ENCODE peak calls at places on chromosome 5, in four cellular contexts. R, W, I and Y are unnamed samples. For H3K4me1 and H3K27me3, the result is how much of the 10 kb centered on the place peaks cover.

GRCh38 chr5:51271261-51271660 is 112.0 kb upstream of the ISL1 start:
- DNase-seq in R (no peak), W (no peak), I (no peak), Y (no peak)

GRCh38 chr5:81286059-81286617 is 15.2 kb upstream of the ZCCHC9 start:
- DNase-seq in R (no peak), W (no peak), I (no peak), Y (no peak)

GRCh38 chr5:177404641-177405134 is 4.2 kb upstream of the PFN3 start:
- DNase-seq in R (no peak), W (no peak), I (no peak), Y (no peak)

GRCh38 chr5:92372766-92373165 is 989.6 kb upstream of the ARRDC3 start:
- DNase-seq in R (no peak), W (no peak), I (no peak), Y (no peak)

GRCh38 chr5:159963967-159964366 is 45.0 kb upstream of the TTC1 start:
- DNase-seq in R (no peak), W (no peak), I (no peak), Y (no peak)

GRCh38 chr5:158821321-158821720 is 278.4 kb downstream of the EBF1 start:
- DNase-seq in R (no peak), W (peak), I (no peak), Y (no peak)

GRCh38 chr5:96807099-96807654 is 568 bp downstream of the ERAP1 start:
- DNase-seq in R (peak), W (peak), I (peak), Y (peak)

GRCh38 chr5:64836190-64836750 is 67.5 kb downstream of the CWC27 start:
- DNase-seq in R (no peak), W (peak), I (no peak), Y (no peak)

GRCh38 chr5:59503223-59503622 is 390.3 kb downstream of the PDE4D start:
- DNase-seq in R (no peak), W (no peak), I (no peak), Y (peak)

GRCh38 chr5:111892949-111893348 is 136.0 kb upstream of the NREP start:
- DNase-seq in R (no peak), W (peak), I (no peak), Y (no peak)
- H3K4me1 ChIP-seq in R (under half), W (under half), I (under half), Y (under half)

GRCh38 chr5:141519605-141520288 is 30.9 kb downstream of the PCDHGC5 start:
- DNase-seq in R (no peak), W (no peak), I (no peak), Y (no peak)
- H3K27me3 ChIP-seq in R (under half), W (under half), I (under half), Y (under half)

GRCh38 chr5:149747833-149748366 is 17.8 kb downstream of the PPARGC1B start:
- DNase-seq in R (no peak), W (no peak), I (no peak), Y (peak)

GRCh38 chr5:149747141-149747832 is 17.2 kb downstream of the PPARGC1B start:
- DNase-seq in R (no peak), W (no peak), I (peak), Y (peak)

GRCh38 chr5:149750596-149750995 is 20.5 kb downstream of the PPARGC1B start:
- DNase-seq in R (no peak), W (no peak), I (no peak), Y (no peak)

GRCh38 chr5:149748471-149749094 is 18.5 kb downstream of the PPARGC1B start:
- DNase-seq in R (no peak), W (no peak), I (no peak), Y (no peak)

DNA sequence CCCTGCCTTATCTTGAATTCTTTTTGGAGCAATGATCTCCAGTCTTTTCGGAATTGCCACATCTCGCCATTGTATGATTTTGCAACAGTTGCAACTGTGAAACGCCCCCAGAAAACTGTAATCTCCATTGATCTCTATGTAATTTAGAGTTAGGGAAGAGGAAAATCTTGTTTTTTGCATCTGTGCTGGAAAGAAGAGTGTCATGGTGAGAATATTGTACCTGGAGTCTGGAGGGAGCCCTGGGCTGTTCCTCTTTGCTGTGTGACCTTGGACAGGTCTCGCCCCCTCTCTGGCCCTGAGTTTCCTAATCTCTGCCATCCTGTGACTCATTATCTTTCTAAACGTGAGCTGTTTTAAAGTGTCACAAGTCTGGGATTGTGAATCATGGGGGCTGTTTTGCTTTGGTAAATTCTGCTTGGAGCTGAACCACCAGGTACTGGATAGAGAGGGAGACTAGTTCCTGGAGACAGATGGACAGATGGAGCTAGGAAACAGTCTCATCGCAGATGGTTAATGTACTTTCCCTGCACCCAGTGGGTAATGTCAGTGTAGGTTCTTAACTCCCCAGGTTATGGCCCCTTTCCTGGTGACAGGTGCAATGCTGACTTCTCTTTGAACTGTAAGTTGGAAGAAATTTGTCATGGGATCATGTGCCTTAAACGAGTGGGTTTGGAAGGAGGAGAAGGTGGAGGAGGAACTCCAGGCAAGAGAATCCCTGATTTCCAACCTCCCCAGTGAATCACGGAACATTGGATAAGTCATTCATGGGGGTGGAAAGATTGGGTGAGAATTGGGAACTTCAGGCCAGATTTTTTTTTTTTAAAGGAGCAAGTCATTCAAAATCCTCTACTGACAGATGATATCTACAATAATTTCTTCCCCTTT is 19.6 kb downstream of the PPARGC1B start:
- DNase-seq in R (no peak), W (no peak), I (no peak), Y (peak)
- H3K4me1 ChIP-seq in R (under half), W (under half), I (under half), Y (under half)

GRCh38 chr5:60851681-60852080 is 7.6 kb upstream of the ELOVL7 start:
- DNase-seq in R (no peak), W (no peak), I (no peak), Y (no peak)
- H3K27me3 ChIP-seq in R (under half), W (under half), I (under half), Y (under half)

GRCh38 chr5:119382167-119382566 is 26.3 kb downstream of the TNFAIP8 start:
- DNase-seq in R (no peak), W (no peak), I (no peak), Y (no peak)
- H3K4me1 ChIP-seq in R (under half), W (under half), I (under half), Y (under half)

GRCh38 chr5:43482490-43483064 is 1.1 kb downstream of the TMEM267 start:
- DNase-seq in R (no peak), W (peak), I (no peak), Y (peak)

GRCh38 chr5:43483210-43484048 is at the start of gene TMEM267:
- DNase-seq in R (peak), W (peak), I (peak), Y (peak)

GRCh38 chr5:43485406-43485805 is 1.7 kb upstream of the TMEM267 start:
- DNase-seq in R (no peak), W (no peak), I (no peak), Y (peak)

GRCh38 chr5:43484049-43484849 is 584 bp upstream of the TMEM267 start:
- DNase-seq in R (peak), W (peak), I (peak), Y (peak)

DNA sequence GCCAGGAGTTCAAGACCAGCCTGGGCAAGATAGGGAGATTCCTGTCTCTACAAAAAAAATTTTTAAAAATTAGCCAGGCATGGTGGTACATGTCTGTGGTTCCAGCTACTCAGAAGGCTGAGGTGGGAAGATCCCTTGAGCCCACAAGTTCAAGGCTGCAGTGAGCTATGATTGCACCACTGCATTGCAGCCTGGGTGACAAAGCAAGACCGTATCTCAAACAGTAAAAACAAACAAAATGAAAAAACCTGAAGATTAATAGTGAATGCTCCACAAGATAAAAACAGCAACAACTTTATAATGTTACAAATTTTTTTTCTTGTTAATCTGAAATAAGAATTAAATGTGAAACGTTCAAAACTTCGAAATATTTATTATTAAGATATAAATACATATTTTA is 2.7 kb upstream of the TMEM267 start:
- DNase-seq in R (no peak), W (no peak), I (no peak), Y (no peak)
- H3K27me3 ChIP-seq in R (under half), W (under half), I (under half), Y (under half)